ENCODE peak calls at places on chromosomes 2 and 18, in ten cellular contexts. J, F, Y, D, G, A, L, Q, Z and S are unnamed samples. For H3K4me1, the result is how much of the 10 kb centered on the place peaks cover.

GRCh38 chr18:39969813-39970494 is 1985.1 kb upstream of the PIK3C3 start:
- DNase-seq in J (no peak), F (no peak), Y (no peak), D (no peak), G (no peak), A (no peak), L (no peak), Q (peak), Z (no peak), S (no peak)

GRCh38 chr2:229955663-229956062 is 33.4 kb downstream of the FBXO36 start:
- DNase-seq in J (no peak), F (no peak), Y (no peak), D (no peak), G (no peak), A (no peak), L (no peak), Q (no peak), Z (no peak), S (no peak)

GRCh38 chr18:59954746-59955145 is 55.0 kb downstream of the PMAIP1 start:
- DNase-seq in J (no peak), F (no peak), Y (no peak), D (peak), G (peak), A (no peak), L (no peak), Q (peak), Z (no peak), S (no peak)

GRCh38 chr2:181304011-181304844 is 153.0 kb upstream of the ITGA4 start:
- DNase-seq in J (peak), F (no peak), Y (no peak), D (no peak), G (no peak), A (no peak), L (no peak), Q (no peak), Z (no peak), S (no peak)

GRCh38 chr18:76518543-76519155 is 23.6 kb upstream of the ZNF516 start:
- DNase-seq in J (no peak), F (peak), Y (peak), D (peak), G (peak), A (peak), L (peak), Q (no peak), Z (no peak), S (peak)

GRCh38 chr2:86832334-86833096 is 29.2 kb downstream of the CD8B start:
- DNase-seq in J (no peak), F (no peak), Y (no peak), D (no peak), G (no peak), A (no peak), L (no peak), Q (no peak), Z (no peak), S (no peak)

GRCh38 chr18:1958798-1959197 is 612.5 kb downstream of the METTL4 start:
- DNase-seq in J (no peak), F (no peak), Y (no peak), D (no peak), G (no peak), A (no peak), L (no peak), Q (no peak), Z (no peak), S (no peak)

GRCh38 chr18:34222025-34222395 is 2.7 kb downstream of the NOL4 start:
- DNase-seq in J (no peak), F (peak), Y (peak), D (no peak), G (no peak), A (no peak), L (no peak), Q (no peak), Z (no peak), S (no peak)

GRCh38 chr2:176009445-176009844 is 7.4 kb upstream of the LNPK start:
- DNase-seq in J (no peak), F (no peak), Y (no peak), D (no peak), G (no peak), A (no peak), L (no peak), Q (no peak), Z (no peak), S (no peak)

GRCh38 chr2:113791697-113792590 is 35.5 kb upstream of the SLC35F5 start:
- DNase-seq in J (peak), F (no peak), Y (no peak), D (peak), G (peak), A (no peak), L (no peak), Q (peak), Z (no peak), S (no peak)

GRCh38 chr2:191666733-191667132 is 11.2 kb upstream of the NABP1 start:
- DNase-seq in J (no peak), F (no peak), Y (no peak), D (peak), G (no peak), A (no peak), L (no peak), Q (no peak), Z (no peak), S (no peak)

GRCh38 chr18:40094441-40094840 is 1860.6 kb upstream of the PIK3C3 start:
- DNase-seq in J (no peak), F (no peak), Y (no peak), D (no peak), G (no peak), A (no peak), L (no peak), Q (peak), Z (no peak), S (no peak)

GRCh38 chr18:22378672-22379282 is 38.9 kb downstream of the CTAGE1 start:
- DNase-seq in J (peak), F (peak), Y (no peak), D (peak), G (peak), A (no peak), L (no peak), Q (peak), Z (no peak), S (peak)

GRCh38 chr2:208047840-208048239 is 22.5 kb upstream of the PLEKHM3 start:
- DNase-seq in J (no peak), F (peak), Y (no peak), D (no peak), G (no peak), A (no peak), L (no peak), Q (no peak), Z (no peak), S (no peak)

GRCh38 chr18:11857177-11857887 is 6.1 kb downstream of the CHMP1B start:
- DNase-seq in J (no peak), F (peak), Y (no peak), D (peak), G (peak), A (no peak), L (no peak), Q (peak), Z (no peak), S (peak)

GRCh38 chr2:226333388-226333787 is 466.2 kb downstream of the IRS1 start:
- DNase-seq in J (no peak), F (no peak), Y (no peak), D (no peak), G (no peak), A (no peak), L (no peak), Q (no peak), Z (no peak), S (no peak)

GRCh38 chr2:133063792-133064191 is 393.8 kb upstream of the LYPD1 start:
- DNase-seq in J (peak), F (peak), Y (no peak), D (peak), G (peak), A (no peak), L (no peak), Q (peak), Z (no peak), S (no peak)

GRCh38 chr2:160408205-160408561 is 85.4 kb downstream of the RBMS1 start:
- DNase-seq in J (no peak), F (no peak), Y (no peak), D (no peak), G (no peak), A (no peak), L (no peak), Q (no peak), Z (no peak), S (no peak)

GRCh38 chr2:9203876-9204275 is 2.7 kb upstream of the ASAP2 start:
- DNase-seq in J (no peak), F (no peak), Y (no peak), D (no peak), G (no peak), A (no peak), L (no peak), Q (no peak), Z (no peak), S (no peak)

GRCh38 chr2:120754067-120754960 is 18.6 kb downstream of the GLI2 start:
- DNase-seq in J (no peak), F (no peak), Y (no peak), D (peak), G (no peak), A (no peak), L (no peak), Q (no peak), Z (peak), S (no peak)
- H3K4me1 ChIP-seq in J (under half), F (under half), Y (under half), D (under half), G (under half), A (under half), L (under half), Q (under half), Z (under half), S (under half)

GRCh38 chr18:58268849-58269248 is 224.8 kb downstream of the NEDD4L start:
- DNase-seq in J (no peak), F (no peak), Y (no peak), D (peak), G (peak), A (no peak), L (no peak), Q (peak), Z (no peak), S (no peak)

GRCh38 chr18:58266291-58266690 is 222.3 kb downstream of the NEDD4L start:
- DNase-seq in J (no peak), F (no peak), Y (no peak), D (peak), G (no peak), A (no peak), L (no peak), Q (no peak), Z (no peak), S (no peak)

GRCh38 chr18:58264846-58265245 is 220.8 kb downstream of the NEDD4L start:
- DNase-seq in J (no peak), F (no peak), Y (no peak), D (no peak), G (no peak), A (no peak), L (no peak), Q (no peak), Z (no peak), S (no peak)

GRCh38 chr18:58269931-58270330 is 225.9 kb downstream of the NEDD4L start:
- DNase-seq in J (no peak), F (no peak), Y (no peak), D (no peak), G (no peak), A (no peak), L (no peak), Q (peak), Z (no peak), S (no peak)

GRCh38 chr18:58267493-58267892 is 223.5 kb downstream of the NEDD4L start:
- DNase-seq in J (no peak), F (no peak), Y (no peak), D (peak), G (peak), A (no peak), L (no peak), Q (no peak), Z (no peak), S (no peak)
- H3K4me1 ChIP-seq in J (under half), F (under half), Y (under half), D (under half), G (under half), A (under half), L (under half), Q (half or more), Z (under half), S (under half)

GRCh38 chr2:37641582-37642111 is 29.8 kb downstream of the CDC42EP3 start:
- DNase-seq in J (no peak), F (no peak), Y (no peak), D (peak), G (peak), A (no peak), L (no peak), Q (peak), Z (no peak), S (no peak)

GRCh38 chr2:37643102-37644078 is 28.1 kb downstream of the CDC42EP3 start:
- DNase-seq in J (no peak), F (no peak), Y (no peak), D (no peak), G (no peak), A (no peak), L (no peak), Q (no peak), Z (no peak), S (no peak)

GRCh38 chr2:37645836-37646235 is 25.6 kb downstream of the CDC42EP3 start:
- DNase-seq in J (no peak), F (no peak), Y (no peak), D (no peak), G (no peak), A (no peak), L (peak), Q (no peak), Z (no peak), S (no peak)

GRCh38 chr2:37645363-37645762 is 26.1 kb downstream of the CDC42EP3 start:
- DNase-seq in J (no peak), F (no peak), Y (no peak), D (peak), G (no peak), A (no peak), L (peak), Q (peak), Z (no peak), S (no peak)

GRCh38 chr2:37644191-37644590 is 27.3 kb downstream of the CDC42EP3 start:
- DNase-seq in J (no peak), F (no peak), Y (no peak), D (no peak), G (no peak), A (no peak), L (no peak), Q (no peak), Z (no peak), S (no peak)
- H3K4me1 ChIP-seq in J (under half), F (under half), Y (under half), D (under half), G (under half), A (under half), L (half or more), Q (under half), Z (under half), S (under half)

GRCh38 chr2:134271758-134272157 is 17.9 kb downstream of the MGAT5 start:
- DNase-seq in J (no peak), F (no peak), Y (no peak), D (no peak), G (no peak), A (no peak), L (no peak), Q (no peak), Z (no peak), S (no peak)

GRCh38 chr2:134268265-134268664 is 14.4 kb downstream of the MGAT5 start:
- DNase-seq in J (no peak), F (no peak), Y (no peak), D (peak), G (no peak), A (no peak), L (no peak), Q (no peak), Z (no peak), S (no peak)

GRCh38 chr2:134272831-134273230 is 19.0 kb downstream of the MGAT5 start:
- DNase-seq in J (no peak), F (no peak), Y (peak), D (no peak), G (no peak), A (no peak), L (no peak), Q (no peak), Z (no peak), S (no peak)

GRCh38 chr2:134273240-134273983 is 19.5 kb downstream of the MGAT5 start:
- DNase-seq in J (no peak), F (no peak), Y (no peak), D (no peak), G (no peak), A (no peak), L (no peak), Q (no peak), Z (no peak), S (no peak)

GRCh38 chr2:134269986-134270735 is 16.3 kb downstream of the MGAT5 start:
- DNase-seq in J (no peak), F (no peak), Y (no peak), D (no peak), G (no peak), A (no peak), L (no peak), Q (no peak), Z (no peak), S (no peak)
- H3K4me1 ChIP-seq in J (half or more), F (under half), Y (under half), D (under half), G (under half), A (under half), L (under half), Q (under half), Z (under half), S (under half)

GRCh38 chr2:105839793-105840192 is 95.1 kb downstream of the NCK2 start:
- DNase-seq in J (no peak), F (no peak), Y (no peak), D (no peak), G (no peak), A (no peak), L (no peak), Q (no peak), Z (no peak), S (no peak)

GRCh38 chr2:105841551-105841950 is 96.8 kb downstream of the NCK2 start:
- DNase-seq in J (no peak), F (no peak), Y (no peak), D (no peak), G (no peak), A (no peak), L (no peak), Q (no peak), Z (no peak), S (no peak)

GRCh38 chr2:105842555-105842954 is 97.8 kb downstream of the NCK2 start:
- DNase-seq in J (no peak), F (no peak), Y (no peak), D (no peak), G (no peak), A (no peak), L (no peak), Q (no peak), Z (no peak), S (no peak)

GRCh38 chr2:105843797-105844374 is 99.2 kb downstream of the NCK2 start:
- DNase-seq in J (no peak), F (no peak), Y (no peak), D (no peak), G (no peak), A (no peak), L (no peak), Q (no peak), Z (no peak), S (no peak)

GRCh38 chr2:105840933-105841332 is 96.2 kb downstream of the NCK2 start:
- DNase-seq in J (no peak), F (no peak), Y (no peak), D (no peak), G (no peak), A (no peak), L (no peak), Q (peak), Z (no peak), S (no peak)
- H3K4me1 ChIP-seq in J (under half), F (under half), Y (under half), D (under half), G (under half), A (under half), L (under half), Q (under half), Z (under half), S (under half)

GRCh38 chr2:70463581-70463980 is 90.0 kb downstream of the TGFA start:
- DNase-seq in J (no peak), F (no peak), Y (no peak), D (no peak), G (no peak), A (no peak), L (no peak), Q (no peak), Z (no peak), S (no peak)

GRCh38 chr2:70461414-70461813 is 92.2 kb downstream of the TGFA start:
- DNase-seq in J (no peak), F (no peak), Y (no peak), D (no peak), G (no peak), A (no peak), L (no peak), Q (no peak), Z (no peak), S (no peak)

GRCh38 chr2:70460333-70460732 is 93.3 kb downstream of the TGFA start:
- DNase-seq in J (no peak), F (no peak), Y (no peak), D (no peak), G (no peak), A (no peak), L (no peak), Q (peak), Z (no peak), S (no peak)

GRCh38 chr2:70463997-70464396 is 89.6 kb downstream of the TGFA start:
- DNase-seq in J (no peak), F (no peak), Y (no peak), D (no peak), G (no peak), A (no peak), L (no peak), Q (no peak), Z (no peak), S (no peak)

DNA sequence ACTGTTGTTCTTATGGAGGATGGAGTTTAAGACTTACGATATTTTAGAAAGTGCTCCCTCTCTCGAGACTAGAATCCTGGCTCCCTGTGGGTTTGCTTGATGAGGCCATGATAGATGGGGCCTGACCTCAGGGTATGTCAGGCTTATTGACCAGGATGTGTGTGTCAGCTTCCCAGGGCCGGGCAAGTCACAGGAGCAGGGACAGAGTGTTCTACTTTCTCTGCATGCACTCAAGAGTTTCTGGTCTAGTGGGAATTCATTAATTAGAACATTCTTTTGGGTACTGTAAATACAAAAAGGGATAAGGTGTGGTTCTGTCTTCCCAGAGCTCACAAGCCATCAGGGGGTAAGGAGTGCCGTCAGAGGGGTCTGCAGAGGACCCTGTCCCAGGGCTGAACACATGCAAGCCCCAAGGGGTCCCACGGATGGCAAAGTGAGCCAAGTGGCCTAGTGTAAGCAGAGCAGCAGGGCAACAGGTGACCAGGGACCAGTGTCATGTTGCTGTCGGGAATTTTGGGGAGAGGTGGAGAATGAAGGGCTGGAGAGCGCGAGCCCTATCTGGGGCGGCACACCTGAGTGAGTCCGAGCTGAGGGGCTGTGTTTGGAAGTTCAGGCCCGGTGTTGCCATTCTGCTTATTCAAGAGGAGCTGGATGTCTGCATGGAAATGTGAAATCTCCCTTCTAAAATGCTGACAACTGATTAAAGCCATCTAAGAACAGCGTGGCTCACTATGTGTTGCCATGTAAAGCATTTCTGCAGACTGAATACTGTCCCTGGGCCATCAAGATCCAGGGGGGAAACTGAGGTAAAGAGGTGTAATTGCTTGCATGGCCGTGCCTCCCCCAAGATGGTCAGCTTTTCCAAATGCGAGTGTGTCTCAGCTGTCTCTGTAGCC is 91.4 kb downstream of the TGFA start:
- DNase-seq in J (no peak), F (no peak), Y (no peak), D (no peak), G (no peak), A (no peak), L (no peak), Q (no peak), Z (no peak), S (no peak)
- H3K4me1 ChIP-seq in J (under half), F (under half), Y (under half), D (under half), G (under half), A (under half), L (under half), Q (under half), Z (under half), S (under half)

DNA sequence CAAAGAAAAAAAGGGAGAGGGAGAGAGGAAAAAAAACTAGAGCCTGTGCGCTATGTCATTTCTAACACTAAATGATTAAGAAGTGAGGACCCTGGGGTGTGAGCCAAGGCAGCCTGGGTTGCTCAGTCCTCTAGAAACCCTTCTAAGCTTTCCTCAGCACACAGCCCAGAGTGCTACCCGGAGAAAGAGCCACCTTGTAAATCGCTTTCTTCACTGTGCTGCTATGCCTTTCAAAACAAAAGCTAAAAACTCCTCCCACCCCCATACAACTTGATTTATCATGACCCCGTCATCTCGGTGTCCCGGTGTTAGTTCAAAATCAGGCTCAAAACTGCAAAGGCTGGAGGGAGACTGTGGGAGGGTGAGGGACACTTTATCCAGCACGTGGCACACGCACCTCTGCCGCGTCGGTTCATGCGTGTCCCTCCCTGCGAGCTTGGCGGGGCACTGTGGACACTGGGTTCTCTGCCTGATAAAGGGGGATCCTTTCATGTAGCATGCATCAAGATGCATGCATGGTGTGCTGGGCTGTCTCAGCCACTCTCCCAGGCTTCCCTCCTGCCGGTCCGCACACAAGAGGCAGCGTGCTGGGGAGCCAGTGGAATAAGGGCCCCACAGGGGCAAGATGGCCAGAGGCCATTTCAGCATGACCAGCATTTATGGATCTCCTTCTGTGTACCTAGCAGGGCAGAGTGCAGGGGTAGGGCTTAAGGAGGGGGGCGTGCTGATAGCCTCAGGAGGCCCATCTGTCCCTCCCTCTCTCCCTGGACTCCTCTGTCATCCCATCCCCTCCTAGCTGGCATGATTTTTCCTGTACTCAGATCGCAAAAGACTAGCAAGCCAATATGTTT is 170.4 kb downstream of the SMAD7 start:
- DNase-seq in J (no peak), F (no peak), Y (no peak), D (peak), G (peak), A (peak), L (peak), Q (no peak), Z (no peak), S (peak)
- H3K4me1 ChIP-seq in J (half or more), F (under half), Y (half or more), D (under half), G (half or more), A (under half), L (half or more), Q (under half), Z (half or more), S (half or more)